ENCODE peak calls at places on chromosome 16, in six cellular contexts. One of them, this sample, is unnamed.

GRCh38 chr16:379961-380836 is 1.6 kb downstream of the PGAP6 start:
- DNase-seq in heart right ventricle: no peak
- DNase-seq in thoracic aorta: no peak
- DNase-seq in CD8-positive, alpha-beta memory T cell: no peak
- DNase-seq in K562: no peak
- DNase-seq in HAP-1: no peak
- DNase-seq in this sample: no peak

GRCh38 chr16:30769379-30770089 is 7.4 kb downstream of the RNF40 start:
- DNase-seq in HAP-1: no peak
- DNase-seq in thoracic aorta: no peak
- DNase-seq in CD8-positive, alpha-beta memory T cell: no peak
- DNase-seq in K562: no peak
- DNase-seq in heart right ventricle: no peak
- DNase-seq in this sample: no peak

GRCh38 chr16:67664871-67665270 is 1.7 kb downstream of the ENKD1 start:
- DNase-seq in thoracic aorta: no peak
- DNase-seq in HAP-1: no peak
- DNase-seq in CD8-positive, alpha-beta memory T cell: no peak
- DNase-seq in K562: no peak
- DNase-seq in heart right ventricle: no peak
- DNase-seq in this sample: no peak

GRCh38 chr16:1333149-1333812 is at the start of gene BAIAP3:
- DNase-seq in HAP-1: peak; percentile 70
- DNase-seq in thoracic aorta: no peak
- DNase-seq in K562: peak; percentile 74
- DNase-seq in CD8-positive, alpha-beta memory T cell: peak; percentile 45
- DNase-seq in heart right ventricle: no peak
- DNase-seq in this sample: no peak

GRCh38 chr16:90008708-90009145 is 10.5 kb downstream of the DBNDD1 start:
- DNase-seq in thoracic aorta: no peak
- DNase-seq in CD8-positive, alpha-beta memory T cell: peak; percentile 69
- DNase-seq in heart right ventricle: no peak
- DNase-seq in HAP-1: no peak
- DNase-seq in K562: no peak
- DNase-seq in this sample: no peak

GRCh38 chr16:67664258-67664657 is 2.3 kb downstream of the ENKD1 start:
- DNase-seq in thoracic aorta: no peak
- DNase-seq in HAP-1: no peak
- DNase-seq in CD8-positive, alpha-beta memory T cell: no peak
- DNase-seq in K562: no peak
- DNase-seq in heart right ventricle: no peak
- DNase-seq in this sample: no peak

GRCh38 chr16:12130691-12131302 is 154.3 kb downstream of the SNX29 start:
- DNase-seq in HAP-1: no peak
- DNase-seq in K562: no peak
- DNase-seq in thoracic aorta: no peak
- DNase-seq in CD8-positive, alpha-beta memory T cell: no peak
- DNase-seq in heart right ventricle: no peak
- DNase-seq in this sample: no peak

GRCh38 chr16:81641403-81642106 is 137.5 kb upstream of the PLCG2 start:
- DNase-seq in thoracic aorta: no peak
- DNase-seq in CD8-positive, alpha-beta memory T cell: no peak
- DNase-seq in heart right ventricle: no peak
- DNase-seq in HAP-1: no peak
- DNase-seq in K562: no peak
- DNase-seq in this sample: no peak

GRCh38 chr16:23248261-23249194 is 53.6 kb upstream of the SCNN1B start:
- DNase-seq in K562: no peak
- DNase-seq in heart right ventricle: no peak
- DNase-seq in CD8-positive, alpha-beta memory T cell: no peak
- DNase-seq in HAP-1: no peak
- DNase-seq in thoracic aorta: no peak
- DNase-seq in this sample: no peak

GRCh38 chr16:28592979-28593553 is 3.8 kb downstream of the SULT1A2 start:
- DNase-seq in CD8-positive, alpha-beta memory T cell: no peak
- DNase-seq in K562: no peak
- DNase-seq in heart right ventricle: no peak
- DNase-seq in thoracic aorta: no peak
- DNase-seq in HAP-1: no peak
- DNase-seq in this sample: no peak

GRCh38 chr16:28592511-28592910 is 4.3 kb downstream of the SULT1A2 start:
- DNase-seq in thoracic aorta: no peak
- DNase-seq in K562: no peak
- DNase-seq in HAP-1: no peak
- DNase-seq in heart right ventricle: no peak
- DNase-seq in CD8-positive, alpha-beta memory T cell: no peak
- DNase-seq in this sample: no peak

GRCh38 chr16:28597692-28598261 is 927 bp upstream of the SULT1A2 start:
- DNase-seq in K562: peak; percentile 66
- DNase-seq in HAP-1: peak; percentile 79
- DNase-seq in heart right ventricle: no peak
- DNase-seq in thoracic aorta: no peak
- DNase-seq in CD8-positive, alpha-beta memory T cell: no peak
- DNase-seq in this sample: no peak

GRCh38 chr16:28596115-28596630 is 677 bp downstream of the SULT1A2 start:
- DNase-seq in thoracic aorta: no peak
- DNase-seq in HAP-1: no peak
- DNase-seq in K562: peak; percentile 25
- DNase-seq in heart right ventricle: no peak
- DNase-seq in CD8-positive, alpha-beta memory T cell: no peak
- DNase-seq in this sample: no peak

GRCh38 chr16:28596840-28597691 is at the start of gene SULT1A2:
- DNase-seq in HAP-1: no peak
- DNase-seq in thoracic aorta: no peak
- DNase-seq in heart right ventricle: no peak
- DNase-seq in CD8-positive, alpha-beta memory T cell: no peak
- DNase-seq in K562: peak; percentile 68
- DNase-seq in this sample: no peak
- H3K4me3 ChIP-seq in HAP-1: no peak within 1 kb of the TSS
- H3K4me3 ChIP-seq in thoracic aorta: no peak within 1 kb of the TSS
- H3K4me3 ChIP-seq in heart right ventricle: peak within 1 kb of the TSS; percentile 33
- H3K4me3 ChIP-seq in CD8-positive, alpha-beta memory T cell: no peak within 1 kb of the TSS
- H3K4me3 ChIP-seq in K562: no peak within 1 kb of the TSS
- H3K4me3 ChIP-seq in this sample: peak within 1 kb of the TSS; percentile 12

DNA sequence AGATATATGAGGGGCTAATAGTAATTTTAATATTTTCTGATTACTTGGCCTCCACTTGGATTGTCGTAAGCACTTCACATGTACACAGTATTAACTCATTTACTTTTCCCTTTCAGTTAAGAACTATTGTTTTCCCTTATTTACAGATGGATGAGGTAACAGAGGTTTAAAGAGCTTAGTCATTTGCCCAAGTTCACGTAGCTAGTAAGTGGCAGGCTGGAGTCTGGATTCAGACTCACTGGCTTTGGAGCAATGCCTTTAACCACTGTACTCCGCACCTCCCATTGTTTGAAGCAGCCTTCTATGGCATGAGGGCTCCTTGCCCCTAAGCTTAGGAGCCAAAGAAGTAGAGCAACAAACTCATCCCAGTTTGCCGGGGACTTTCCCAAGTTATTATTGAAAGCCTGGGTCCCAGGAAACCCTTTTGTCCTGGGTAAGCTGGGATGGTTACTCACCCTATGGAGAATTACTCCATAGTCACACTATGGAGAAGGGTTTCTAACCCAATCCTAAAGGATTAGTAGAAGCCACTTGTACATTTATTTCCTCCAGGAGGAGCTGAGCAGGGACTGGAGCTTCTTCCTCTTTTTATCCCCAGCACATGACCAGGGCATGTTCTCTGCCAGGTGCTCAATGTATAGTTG is 12.3 kb downstream of the FOXL1 start:
- DNase-seq in CD8-positive, alpha-beta memory T cell: no peak
- DNase-seq in K562: no peak
- DNase-seq in heart right ventricle: no peak
- DNase-seq in HAP-1: no peak
- DNase-seq in thoracic aorta: no peak
- DNase-seq in this sample: no peak
- H3K4me1 ChIP-seq in CD8-positive, alpha-beta memory T cell: no peaks in the 10 kb centered on the region
- H3K4me1 ChIP-seq in K562: no peaks in the 10 kb centered on the region
- H3K4me1 ChIP-seq in heart right ventricle: peaks cover 5% of the 10 kb centered on the region
- H3K4me1 ChIP-seq in HAP-1: no peaks in the 10 kb centered on the region
- H3K4me1 ChIP-seq in thoracic aorta: peaks cover 96% of the 10 kb centered on the region
- H3K4me1 ChIP-seq in this sample: no peaks in the 10 kb centered on the region

GRCh38 chr16:73166972-73167550 is 119.1 kb upstream of the ZFHX3 start:
- DNase-seq in heart right ventricle: no peak
- DNase-seq in K562: no peak
- DNase-seq in thoracic aorta: no peak
- DNase-seq in HAP-1: no peak
- DNase-seq in CD8-positive, alpha-beta memory T cell: no peak
- DNase-seq in this sample: no peak
- H3K4me3 ChIP-seq in heart right ventricle: peak overlapping the region; percentile 27
- H3K4me3 ChIP-seq in K562: no peak overlapping the region
- H3K4me3 ChIP-seq in thoracic aorta: peak overlapping the region; percentile 68
- H3K4me3 ChIP-seq in HAP-1: no peak overlapping the region
- H3K4me3 ChIP-seq in CD8-positive, alpha-beta memory T cell: no peak overlapping the region
- H3K4me3 ChIP-seq in this sample: no peak overlapping the region

DNA sequence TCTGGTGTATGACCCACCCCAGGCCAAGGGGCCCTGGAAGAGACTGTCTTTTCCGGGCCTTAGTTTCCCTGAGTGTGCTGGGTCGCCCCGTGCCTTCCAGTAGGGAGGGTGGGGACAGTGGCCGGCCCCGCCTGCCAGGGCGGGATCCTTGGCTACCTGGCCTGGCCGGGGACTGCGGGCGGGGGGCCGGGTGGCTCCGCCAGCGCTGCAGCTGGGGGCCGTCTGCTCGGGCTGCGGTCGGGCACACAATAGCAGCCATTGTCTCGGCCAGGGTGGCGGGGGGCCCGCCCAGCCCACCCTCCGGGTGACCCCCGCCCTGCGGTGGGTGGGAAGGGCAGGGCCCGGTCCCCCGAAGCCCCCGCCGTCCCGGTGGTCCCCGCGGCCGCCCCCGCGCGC is 11.5 kb downstream of the GLIS2 start:
- DNase-seq in K562: no peak
- DNase-seq in HAP-1: no peak
- DNase-seq in CD8-positive, alpha-beta memory T cell: no peak
- DNase-seq in heart right ventricle: no peak
- DNase-seq in thoracic aorta: no peak
- DNase-seq in this sample: no peak
- H3K4me1 ChIP-seq in K562: peaks cover 4% of the 10 kb centered on the region
- H3K4me1 ChIP-seq in HAP-1: peaks cover 7% of the 10 kb centered on the region
- H3K4me1 ChIP-seq in CD8-positive, alpha-beta memory T cell: peaks cover 6% of the 10 kb centered on the region
- H3K4me1 ChIP-seq in heart right ventricle: peaks cover 84% of the 10 kb centered on the region
- H3K4me1 ChIP-seq in thoracic aorta: peaks cover 84% of the 10 kb centered on the region
- H3K4me1 ChIP-seq in this sample: no peaks in the 10 kb centered on the region

DNA sequence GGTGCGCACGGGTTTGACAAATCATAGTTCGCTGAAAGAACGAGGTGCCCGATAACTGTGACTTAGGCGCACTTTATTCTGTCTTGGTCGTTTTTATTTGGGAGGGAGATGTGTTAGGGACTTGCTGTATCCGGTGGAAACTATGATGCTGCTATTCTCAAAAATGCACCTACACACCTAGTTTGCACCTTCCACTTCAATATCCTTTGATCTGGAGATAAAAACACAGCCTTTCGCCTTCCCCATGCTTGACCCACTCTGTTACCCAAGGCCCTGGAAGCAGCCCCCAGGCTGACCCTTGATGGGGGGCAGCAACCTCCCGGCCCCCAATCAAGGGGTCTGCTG is 15.0 kb upstream of the FOXF1 start:
- DNase-seq in heart right ventricle: no peak
- DNase-seq in K562: no peak
- DNase-seq in HAP-1: no peak
- DNase-seq in CD8-positive, alpha-beta memory T cell: no peak
- DNase-seq in thoracic aorta: no peak
- DNase-seq in this sample: no peak
- H3K4me3 ChIP-seq in heart right ventricle: no peak overlapping the region
- H3K4me3 ChIP-seq in K562: no peak overlapping the region
- H3K4me3 ChIP-seq in HAP-1: no peak overlapping the region
- H3K4me3 ChIP-seq in CD8-positive, alpha-beta memory T cell: no peak overlapping the region
- H3K4me3 ChIP-seq in thoracic aorta: no peak overlapping the region
- H3K4me3 ChIP-seq in this sample: no peak overlapping the region